ENCODE peak calls at places on chromosomes 1 and 21, in eight cellular contexts. J, A, F, O, R, L, D and T are unnamed samples.

GRCh38 chr1:37807220-37807554 is 403 bp upstream of the C1orf122 start:
- DNase-seq in F (no peak), O (no peak), L (no peak), A (peak), R (no peak), J (no peak), D (no peak), T (no peak)

GRCh38 chr1:153260980-153261792 is 1.7 kb downstream of the LORICRIN start:
- DNase-seq in D (peak), A (peak), J (peak), O (peak), F (no peak), L (peak), R (peak), T (peak)

GRCh38 chr1:12508849-12509248 is 109.2 kb downstream of the DHRS3 start:
- DNase-seq in L (no peak), J (no peak), D (no peak), F (no peak), O (no peak), A (no peak), R (no peak), T (no peak)

GRCh38 chr1:66739401-66740157 is 12.7 kb upstream of the DYNLT5 start:
- DNase-seq in O (no peak), D (no peak), A (no peak), J (no peak), F (peak), R (no peak), L (no peak), T (no peak)

GRCh38 chr1:2530501-2531361 is 668 bp upstream of the HES5 start:
- DNase-seq in J (no peak), A (no peak), R (no peak), F (no peak), L (no peak), O (no peak), D (no peak), T (no peak)

GRCh38 chr1:55211456-55211855 is 3.7 kb downstream of the USP24 start:
- DNase-seq in F (no peak), O (no peak), J (no peak), R (no peak), D (no peak), A (no peak), L (no peak), T (no peak)

GRCh38 chr1:42838482-42839190 is 7.8 kb upstream of the ZNF691 start:
- DNase-seq in F (no peak), L (no peak), D (no peak), O (no peak), R (no peak), A (no peak), J (no peak), T (no peak)

GRCh38 chr1:65605621-65606020 is 185.2 kb downstream of the LEPR start:
- DNase-seq in L (no peak), D (no peak), R (no peak), O (no peak), A (no peak), F (no peak), J (no peak), T (no peak)

GRCh38 chr1:210883821-210884220 is 250.1 kb downstream of the KCNH1 start:
- DNase-seq in L (no peak), D (no peak), R (no peak), A (no peak), O (no peak), J (no peak), F (no peak), T (no peak)

GRCh38 chr1:36109041-36109679 is 15.9 kb downstream of the COL8A2 start:
- DNase-seq in J (no peak), R (no peak), A (no peak), O (no peak), L (no peak), F (no peak), D (no peak), T (no peak)

GRCh38 chr21:36929622-36930021 is 36.8 kb downstream of the HLCS start:
- DNase-seq in O (no peak), F (no peak), J (no peak), L (no peak), R (no peak), A (no peak), D (no peak), T (no peak)

GRCh38 chr1:91073299-91073698 is 51.5 kb upstream of the ZNF644 start:
- DNase-seq in J (no peak), D (no peak), R (no peak), F (no peak), L (no peak), A (no peak), O (no peak), T (no peak)

GRCh38 chr1:91314643-91315042 is 90.0 kb downstream of the HFM1 start:
- DNase-seq in R (no peak), D (no peak), F (no peak), O (no peak), A (no peak), L (no peak), J (no peak), T (no peak)